ENCODE peak calls at places on chromosome 2, in seven cellular contexts. One of them, this sample, is unnamed.

GRCh38 chr2:115400940-115401339 is 958.5 kb downstream of the DPP10 start:
- DNase-seq in heart right ventricle: no peak
- DNase-seq in A549: no peak
- DNase-seq in pancreas: no peak
- DNase-seq in kidney: no peak
- DNase-seq in left ventricle myocardium inferior: no peak
- DNase-seq in Peyer's patch: no peak
- DNase-seq in this sample: no peak

GRCh38 chr2:139805378-139805777 is 1025.2 kb upstream of the NXPH2 start:
- DNase-seq in heart right ventricle: no peak
- DNase-seq in A549: no peak
- DNase-seq in pancreas: no peak
- DNase-seq in kidney: no peak
- DNase-seq in left ventricle myocardium inferior: no peak
- DNase-seq in Peyer's patch: no peak
- DNase-seq in this sample: no peak

GRCh38 chr2:84959045-84959493 is 11.9 kb upstream of the KCMF1 start:
- DNase-seq in heart right ventricle: no peak
- DNase-seq in A549: peak
- DNase-seq in pancreas: no peak
- DNase-seq in kidney: no peak
- DNase-seq in left ventricle myocardium inferior: no peak
- DNase-seq in Peyer's patch: no peak
- DNase-seq in this sample: peak

GRCh38 chr2:239723486-239724193 is 301.5 kb downstream of the NDUFA10 start:
- DNase-seq in heart right ventricle: no peak
- DNase-seq in A549: no peak
- DNase-seq in pancreas: no peak
- DNase-seq in kidney: no peak
- DNase-seq in left ventricle myocardium inferior: no peak
- DNase-seq in Peyer's patch: peak
- DNase-seq in this sample: no peak

GRCh38 chr2:234467289-234467688 is 29.6 kb downstream of the ARL4C start:
- DNase-seq in heart right ventricle: no peak
- DNase-seq in A549: no peak
- DNase-seq in pancreas: no peak
- DNase-seq in kidney: no peak
- DNase-seq in left ventricle myocardium inferior: no peak
- DNase-seq in Peyer's patch: no peak
- DNase-seq in this sample: no peak

GRCh38 chr2:24813645-24814257 is 20.5 kb downstream of the CENPO start:
- DNase-seq in heart right ventricle: no peak
- DNase-seq in A549: no peak
- DNase-seq in pancreas: no peak
- DNase-seq in kidney: no peak
- DNase-seq in left ventricle myocardium inferior: no peak
- DNase-seq in Peyer's patch: no peak
- DNase-seq in this sample: no peak

GRCh38 chr2:241689306-241689705 is 2.7 kb upstream of the DTYMK start:
- DNase-seq in heart right ventricle: no peak
- DNase-seq in A549: no peak
- DNase-seq in pancreas: no peak
- DNase-seq in kidney: no peak
- DNase-seq in left ventricle myocardium inferior: no peak
- DNase-seq in Peyer's patch: no peak
- DNase-seq in this sample: no peak

GRCh38 chr2:120826716-120827410 is 91.2 kb downstream of the GLI2 start:
- DNase-seq in heart right ventricle: peak
- DNase-seq in A549: no peak
- DNase-seq in pancreas: no peak
- DNase-seq in kidney: no peak
- DNase-seq in left ventricle myocardium inferior: no peak
- DNase-seq in Peyer's patch: peak
- DNase-seq in this sample: no peak

GRCh38 chr2:133421516-133422324 is 146.5 kb downstream of the NCKAP5 start:
- DNase-seq in heart right ventricle: peak
- DNase-seq in A549: peak
- DNase-seq in pancreas: no peak
- DNase-seq in kidney: no peak
- DNase-seq in left ventricle myocardium inferior: peak
- DNase-seq in Peyer's patch: peak
- DNase-seq in this sample: peak

GRCh38 chr2:176638167-176639015 is 369.1 kb downstream of the MTX2 start:
- DNase-seq in heart right ventricle: peak
- DNase-seq in A549: peak
- DNase-seq in pancreas: peak
- DNase-seq in kidney: peak
- DNase-seq in left ventricle myocardium inferior: peak
- DNase-seq in Peyer's patch: peak
- DNase-seq in this sample: peak

GRCh38 chr2:10028988-10029874 is 14.1 kb upstream of the KLF11 start:
- DNase-seq in heart right ventricle: peak
- DNase-seq in A549: no peak
- DNase-seq in pancreas: no peak
- DNase-seq in kidney: peak
- DNase-seq in left ventricle myocardium inferior: peak
- DNase-seq in Peyer's patch: no peak
- DNase-seq in this sample: no peak

GRCh38 chr2:121129692-121130091 is 155.3 kb downstream of the TFCP2L1 start:
- DNase-seq in heart right ventricle: no peak
- DNase-seq in A549: no peak
- DNase-seq in pancreas: no peak
- DNase-seq in kidney: peak
- DNase-seq in left ventricle myocardium inferior: no peak
- DNase-seq in Peyer's patch: no peak
- DNase-seq in this sample: no peak

GRCh38 chr2:121184248-121184862 is 100.6 kb downstream of the TFCP2L1 start:
- DNase-seq in heart right ventricle: no peak
- DNase-seq in A549: no peak
- DNase-seq in pancreas: no peak
- DNase-seq in kidney: no peak
- DNase-seq in left ventricle myocardium inferior: no peak
- DNase-seq in Peyer's patch: no peak
- DNase-seq in this sample: peak

GRCh38 chr2:216666461-216667233 is 28.7 kb downstream of the IGFBP5 start:
- DNase-seq in heart right ventricle: peak
- DNase-seq in A549: peak
- DNase-seq in pancreas: peak
- DNase-seq in kidney: peak
- DNase-seq in left ventricle myocardium inferior: no peak
- DNase-seq in Peyer's patch: peak
- DNase-seq in this sample: peak

GRCh38 chr2:208077286-208077685 is 47.0 kb downstream of the CRYGD start:
- DNase-seq in heart right ventricle: no peak
- DNase-seq in A549: no peak
- DNase-seq in pancreas: no peak
- DNase-seq in kidney: no peak
- DNase-seq in left ventricle myocardium inferior: no peak
- DNase-seq in Peyer's patch: no peak
- DNase-seq in this sample: no peak

GRCh38 chr2:127665267-127665893 is 9.9 kb downstream of the LIMS2 start:
- DNase-seq in heart right ventricle: no peak
- DNase-seq in A549: no peak
- DNase-seq in pancreas: no peak
- DNase-seq in kidney: no peak
- DNase-seq in left ventricle myocardium inferior: no peak
- DNase-seq in Peyer's patch: no peak
- DNase-seq in this sample: no peak

GRCh38 chr2:65435625-65436168 is 3.3 kb upstream of the SPRED2 start:
- DNase-seq in heart right ventricle: peak
- DNase-seq in A549: peak
- DNase-seq in pancreas: peak
- DNase-seq in kidney: peak
- DNase-seq in left ventricle myocardium inferior: peak
- DNase-seq in Peyer's patch: peak
- DNase-seq in this sample: peak

GRCh38 chr2:168278424-168278888 is 31.1 kb upstream of the STK39 start:
- DNase-seq in heart right ventricle: no peak
- DNase-seq in A549: no peak
- DNase-seq in pancreas: no peak
- DNase-seq in kidney: no peak
- DNase-seq in left ventricle myocardium inferior: no peak
- DNase-seq in Peyer's patch: peak
- DNase-seq in this sample: peak

GRCh38 chr2:223414646-223415045 is 187.5 kb downstream of the SCG2 start:
- DNase-seq in heart right ventricle: no peak
- DNase-seq in A549: no peak
- DNase-seq in pancreas: no peak
- DNase-seq in kidney: peak
- DNase-seq in left ventricle myocardium inferior: peak
- DNase-seq in Peyer's patch: no peak
- DNase-seq in this sample: no peak

GRCh38 chr2:72755647-72756423 is 70.0 kb downstream of the EXOC6B start:
- DNase-seq in heart right ventricle: no peak
- DNase-seq in A549: peak
- DNase-seq in pancreas: no peak
- DNase-seq in kidney: no peak
- DNase-seq in left ventricle myocardium inferior: no peak
- DNase-seq in Peyer's patch: no peak
- DNase-seq in this sample: no peak

GRCh38 chr2:13574831-13575230 is 858.1 kb downstream of the TRIB2 start:
- DNase-seq in heart right ventricle: no peak
- DNase-seq in A549: no peak
- DNase-seq in pancreas: no peak
- DNase-seq in kidney: no peak
- DNase-seq in left ventricle myocardium inferior: no peak
- DNase-seq in Peyer's patch: no peak
- DNase-seq in this sample: no peak

GRCh38 chr2:105399207-105399861 is 483 bp upstream of the FHL2 start:
- DNase-seq in heart right ventricle: no peak
- DNase-seq in A549: no peak
- DNase-seq in pancreas: no peak
- DNase-seq in kidney: peak
- DNase-seq in left ventricle myocardium inferior: no peak
- DNase-seq in Peyer's patch: no peak
- DNase-seq in this sample: peak

GRCh38 chr2:215621389-215621788 is 185.5 kb upstream of the FN1 start:
- DNase-seq in heart right ventricle: no peak
- DNase-seq in A549: no peak
- DNase-seq in pancreas: no peak
- DNase-seq in kidney: no peak
- DNase-seq in left ventricle myocardium inferior: no peak
- DNase-seq in Peyer's patch: no peak
- DNase-seq in this sample: no peak

DNA sequence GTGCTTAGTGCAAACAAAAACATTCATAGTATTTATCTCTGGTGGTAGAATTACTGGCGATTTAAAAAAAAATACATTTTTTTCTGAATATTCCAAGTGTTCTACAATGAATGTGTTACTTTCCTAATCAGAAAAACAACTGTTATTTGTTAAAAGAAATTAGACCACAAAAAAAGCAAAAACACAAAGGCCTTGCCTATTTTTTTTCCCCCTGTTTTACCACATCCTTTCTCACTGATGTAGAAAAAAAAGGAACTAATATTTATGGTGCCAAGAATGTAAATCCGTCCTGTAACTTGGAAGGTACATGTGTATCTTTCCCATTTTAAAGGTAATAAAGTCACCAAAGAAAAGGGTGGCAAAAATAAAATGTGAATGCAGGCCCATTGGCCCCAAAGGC is 28.4 kb upstream of the MGAT4A start:
- DNase-seq in heart right ventricle: no peak
- DNase-seq in A549: no peak
- DNase-seq in pancreas: no peak
- DNase-seq in kidney: no peak
- DNase-seq in left ventricle myocardium inferior: no peak
- DNase-seq in Peyer's patch: no peak
- DNase-seq in this sample: no peak
- H3K27ac ChIP-seq in heart right ventricle: no peak
- H3K27ac ChIP-seq in A549: no peak
- H3K27ac ChIP-seq in pancreas: no peak
- H3K27ac ChIP-seq in kidney: no peak
- H3K27ac ChIP-seq in left ventricle myocardium inferior: peak
- H3K27ac ChIP-seq in Peyer's patch: peak
- H3K27ac ChIP-seq in this sample: no peak

GRCh38 chr2:191171708-191172355 is 21.0 kb upstream of the STAT4 start:
- DNase-seq in heart right ventricle: no peak
- DNase-seq in A549: peak
- DNase-seq in pancreas: no peak
- DNase-seq in kidney: no peak
- DNase-seq in left ventricle myocardium inferior: no peak
- DNase-seq in Peyer's patch: no peak
- DNase-seq in this sample: no peak
- H3K27ac ChIP-seq in heart right ventricle: no peak
- H3K27ac ChIP-seq in A549: peak
- H3K27ac ChIP-seq in pancreas: peak
- H3K27ac ChIP-seq in kidney: peak
- H3K27ac ChIP-seq in left ventricle myocardium inferior: no peak
- H3K27ac ChIP-seq in Peyer's patch: no peak
- H3K27ac ChIP-seq in this sample: no peak

DNA sequence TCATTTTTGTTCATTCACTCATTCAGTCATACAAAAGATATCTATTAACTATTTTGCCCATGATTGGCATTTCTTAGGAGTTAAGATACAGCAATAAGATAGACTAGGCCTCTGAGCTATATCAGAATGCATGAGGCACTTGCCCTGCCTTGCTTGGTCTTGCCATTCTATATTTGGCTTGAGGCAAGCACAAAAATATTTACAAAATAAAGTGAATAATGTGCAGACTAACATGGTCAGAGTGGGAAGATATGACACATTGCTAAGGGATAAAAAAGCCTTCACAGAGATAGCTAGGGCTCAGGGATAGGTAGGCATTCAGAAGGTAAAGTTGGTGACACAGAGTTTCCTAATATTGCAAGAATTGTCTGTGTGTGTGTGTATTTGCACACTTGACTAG is 75.0 kb upstream of the MMADHC start:
- DNase-seq in heart right ventricle: no peak
- DNase-seq in A549: no peak
- DNase-seq in pancreas: no peak
- DNase-seq in kidney: no peak
- DNase-seq in left ventricle myocardium inferior: no peak
- DNase-seq in Peyer's patch: no peak
- DNase-seq in this sample: no peak
- H3K27ac ChIP-seq in heart right ventricle: no peak
- H3K27ac ChIP-seq in A549: no peak
- H3K27ac ChIP-seq in pancreas: no peak
- H3K27ac ChIP-seq in kidney: no peak
- H3K27ac ChIP-seq in left ventricle myocardium inferior: no peak
- H3K27ac ChIP-seq in Peyer's patch: no peak
- H3K27ac ChIP-seq in this sample: no peak

GRCh38 chr2:43133708-43134570 is 92.5 kb downstream of the ZFP36L2 start:
- DNase-seq in heart right ventricle: no peak
- DNase-seq in A549: no peak
- DNase-seq in pancreas: peak
- DNase-seq in kidney: peak
- DNase-seq in left ventricle myocardium inferior: no peak
- DNase-seq in Peyer's patch: peak
- DNase-seq in this sample: peak
- H3K27ac ChIP-seq in heart right ventricle: no peak
- H3K27ac ChIP-seq in A549: peak
- H3K27ac ChIP-seq in pancreas: no peak
- H3K27ac ChIP-seq in kidney: no peak
- H3K27ac ChIP-seq in left ventricle myocardium inferior: peak
- H3K27ac ChIP-seq in Peyer's patch: peak
- H3K27ac ChIP-seq in this sample: peak

This sample was measured in small intestine.